ENCODE peak calls at places on chromosomes 12 and 14, in eight cellular contexts. C is fibroblast of the conjunctiva; Q is GOT3; N is GM12865; Z is T-cell; V is C1 segment of cervical spinal cord; F is activated T-cell treated with anti-CD3 and anti-CD28 coated beads, Interleukin-2, amount 50 U/mL, for 72 hours; Y is stimulated activated CD4-positive, alpha-beta T cell treated with anti-CD3 and anti-CD28 coated beads, Interleukin-4, amount 100 ng/mL, for 48 hours. T is an unnamed sample.

GRCh38 chr12:41407240-41407799 is 219.2 kb downstream of the PDZRN4 start:
- DNase-seq in C (no peak), Q (no peak), N (no peak), Z (no peak), V (no peak), F (no peak), Y (no peak), T (no peak)

GRCh38 chr12:2347844-2348476 is 295.2 kb downstream of the CACNA1C start:
- DNase-seq in C (no peak), Q (no peak), N (no peak), Z (no peak), V (no peak), F (no peak), Y (no peak), T (no peak)

GRCh38 chr12:85057370-85057963 is 21.3 kb downstream of the LRRIQ1 start:
- DNase-seq in C (peak; percentile 21), Q (no peak), N (peak; percentile 62), Z (no peak), V (no peak), F (peak; percentile 35), Y (peak; percentile 3), T (peak; percentile 22)

GRCh38 chr12:96457191-96457930 is 32.0 kb upstream of the CFAP54 start:
- DNase-seq in C (no peak), Q (no peak), N (no peak), Z (no peak), V (no peak), F (no peak), Y (no peak), T (no peak)

GRCh38 chr14:71672596-71672995 is 259.6 kb upstream of the RGS6 start:
- DNase-seq in C (no peak), Q (no peak), N (no peak), Z (no peak), V (no peak), F (no peak), Y (no peak), T (no peak)

GRCh38 chr14:81162941-81163340 is 57.8 kb downstream of the GTF2A1 start:
- DNase-seq in C (no peak), Q (no peak), N (no peak), Z (no peak), V (no peak), F (no peak), Y (no peak), T (no peak)

GRCh38 chr14:49975286-49975685 is 82.4 kb downstream of the ARF6 start:
- DNase-seq in C (peak; percentile 70), Q (no peak), N (no peak), Z (no peak), V (no peak), F (no peak), Y (no peak), T (no peak)

GRCh38 chr14:54172562-54172961 is 215.9 kb upstream of the BMP4 start:
- DNase-seq in C (no peak), Q (no peak), N (no peak), Z (no peak), V (no peak), F (no peak), Y (no peak), T (no peak)

GRCh38 chr12:21780786-21781185 is 6.3 kb upstream of the KCNJ8 start:
- DNase-seq in C (no peak), Q (no peak), N (no peak), Z (no peak), V (no peak), F (no peak), Y (no peak), T (no peak)